ENCODE peak calls at places on chromosomes 6 and 20, in eight cellular contexts. One of them, this sample, is unnamed. For H3K9me3, the result is how much of the 10 kb centered on the place peaks cover.

GRCh38 chr20:3172933-3173581 is at the start of gene LZTS3:
- DNase-seq in fibroblast of lung: peak
- DNase-seq in psoas muscle: peak
- DNase-seq in upper lobe of right lung: peak
- DNase-seq in CD8-positive, alpha-beta T cell: peak
- DNase-seq in IMR-90: peak
- DNase-seq in cardiac muscle cell: peak
- DNase-seq in colonic mucosa: peak
- DNase-seq in this sample: peak

GRCh38 chr6:157521665-157522335 is 140.8 kb downstream of the ZDHHC14 start:
- DNase-seq in fibroblast of lung: no peak
- DNase-seq in psoas muscle: no peak
- DNase-seq in upper lobe of right lung: no peak
- DNase-seq in CD8-positive, alpha-beta T cell: no peak
- DNase-seq in IMR-90: no peak
- DNase-seq in cardiac muscle cell: peak
- DNase-seq in colonic mucosa: no peak
- DNase-seq in this sample: no peak

GRCh38 chr6:166905505-166906134 is 50.7 kb downstream of the RNASET2 start:
- DNase-seq in fibroblast of lung: no peak
- DNase-seq in psoas muscle: no peak
- DNase-seq in upper lobe of right lung: no peak
- DNase-seq in CD8-positive, alpha-beta T cell: no peak
- DNase-seq in IMR-90: no peak
- DNase-seq in cardiac muscle cell: no peak
- DNase-seq in colonic mucosa: no peak
- DNase-seq in this sample: no peak

GRCh38 chr20:1562622-1563021 is 5.1 kb upstream of the SIRPD start:
- DNase-seq in fibroblast of lung: no peak
- DNase-seq in psoas muscle: no peak
- DNase-seq in upper lobe of right lung: no peak
- DNase-seq in CD8-positive, alpha-beta T cell: no peak
- DNase-seq in IMR-90: no peak
- DNase-seq in cardiac muscle cell: no peak
- DNase-seq in colonic mucosa: no peak
- DNase-seq in this sample: no peak

GRCh38 chr6:131784561-131784960 is 23.3 kb upstream of the ENPP1 start:
- DNase-seq in fibroblast of lung: no peak
- DNase-seq in psoas muscle: no peak
- DNase-seq in upper lobe of right lung: no peak
- DNase-seq in CD8-positive, alpha-beta T cell: no peak
- DNase-seq in IMR-90: no peak
- DNase-seq in cardiac muscle cell: no peak
- DNase-seq in colonic mucosa: no peak
- DNase-seq in this sample: no peak

GRCh38 chr20:40860487-40860902 is 168.1 kb upstream of the TOP1 start:
- DNase-seq in fibroblast of lung: peak
- DNase-seq in psoas muscle: no peak
- DNase-seq in upper lobe of right lung: no peak
- DNase-seq in CD8-positive, alpha-beta T cell: no peak
- DNase-seq in IMR-90: peak
- DNase-seq in cardiac muscle cell: peak
- DNase-seq in colonic mucosa: no peak
- DNase-seq in this sample: no peak

GRCh38 chr20:49794336-49795124 is 18.1 kb upstream of the SLC9A8 start:
- DNase-seq in fibroblast of lung: no peak
- DNase-seq in psoas muscle: no peak
- DNase-seq in upper lobe of right lung: peak
- DNase-seq in CD8-positive, alpha-beta T cell: peak
- DNase-seq in IMR-90: no peak
- DNase-seq in cardiac muscle cell: peak
- DNase-seq in colonic mucosa: peak
- DNase-seq in this sample: no peak

GRCh38 chr6:121794630-121795029 is 359.2 kb downstream of the GJA1 start:
- DNase-seq in fibroblast of lung: peak
- DNase-seq in psoas muscle: no peak
- DNase-seq in upper lobe of right lung: no peak
- DNase-seq in CD8-positive, alpha-beta T cell: no peak
- DNase-seq in IMR-90: peak
- DNase-seq in cardiac muscle cell: peak
- DNase-seq in colonic mucosa: no peak
- DNase-seq in this sample: no peak

GRCh38 chr20:1949711-1950110 is 44.1 kb downstream of the PDYN start:
- DNase-seq in fibroblast of lung: no peak
- DNase-seq in psoas muscle: no peak
- DNase-seq in upper lobe of right lung: no peak
- DNase-seq in CD8-positive, alpha-beta T cell: no peak
- DNase-seq in IMR-90: no peak
- DNase-seq in cardiac muscle cell: no peak
- DNase-seq in colonic mucosa: no peak
- DNase-seq in this sample: no peak

GRCh38 chr6:82385961-82386360 is 22.3 kb downstream of the TPBG start:
- DNase-seq in fibroblast of lung: no peak
- DNase-seq in psoas muscle: no peak
- DNase-seq in upper lobe of right lung: no peak
- DNase-seq in CD8-positive, alpha-beta T cell: no peak
- DNase-seq in IMR-90: no peak
- DNase-seq in cardiac muscle cell: no peak
- DNase-seq in colonic mucosa: no peak
- DNase-seq in this sample: no peak

GRCh38 chr6:26342106-26342999 is 22.6 kb upstream of the BTN3A2 start:
- DNase-seq in fibroblast of lung: peak
- DNase-seq in psoas muscle: no peak
- DNase-seq in upper lobe of right lung: no peak
- DNase-seq in CD8-positive, alpha-beta T cell: no peak
- DNase-seq in IMR-90: peak
- DNase-seq in cardiac muscle cell: no peak
- DNase-seq in colonic mucosa: no peak
- DNase-seq in this sample: no peak

GRCh38 chr20:5654557-5654956 is 95.6 kb upstream of the SHLD1 start:
- DNase-seq in fibroblast of lung: peak
- DNase-seq in psoas muscle: no peak
- DNase-seq in upper lobe of right lung: no peak
- DNase-seq in CD8-positive, alpha-beta T cell: no peak
- DNase-seq in IMR-90: peak
- DNase-seq in cardiac muscle cell: peak
- DNase-seq in colonic mucosa: no peak
- DNase-seq in this sample: no peak

GRCh38 chr6:134425521-134426316 is 107.8 kb upstream of the SGK1 start:
- DNase-seq in fibroblast of lung: no peak
- DNase-seq in psoas muscle: no peak
- DNase-seq in upper lobe of right lung: no peak
- DNase-seq in CD8-positive, alpha-beta T cell: no peak
- DNase-seq in IMR-90: no peak
- DNase-seq in cardiac muscle cell: no peak
- DNase-seq in colonic mucosa: no peak
- DNase-seq in this sample: no peak

GRCh38 chr20:14288341-14289330 is 48.8 kb downstream of the FLRT3 start:
- DNase-seq in fibroblast of lung: peak
- DNase-seq in psoas muscle: no peak
- DNase-seq in upper lobe of right lung: no peak
- DNase-seq in CD8-positive, alpha-beta T cell: no peak
- DNase-seq in IMR-90: peak
- DNase-seq in cardiac muscle cell: no peak
- DNase-seq in colonic mucosa: no peak
- DNase-seq in this sample: no peak

GRCh38 chr6:88725111-88725711 is 238.2 kb downstream of the RNGTT start:
- DNase-seq in fibroblast of lung: peak
- DNase-seq in psoas muscle: peak
- DNase-seq in upper lobe of right lung: no peak
- DNase-seq in CD8-positive, alpha-beta T cell: no peak
- DNase-seq in IMR-90: peak
- DNase-seq in cardiac muscle cell: peak
- DNase-seq in colonic mucosa: no peak
- DNase-seq in this sample: no peak

GRCh38 chr6:166477647-166478365 is 95.1 kb upstream of the MPC1 start:
- DNase-seq in fibroblast of lung: no peak
- DNase-seq in psoas muscle: peak
- DNase-seq in upper lobe of right lung: no peak
- DNase-seq in CD8-positive, alpha-beta T cell: no peak
- DNase-seq in IMR-90: no peak
- DNase-seq in cardiac muscle cell: no peak
- DNase-seq in colonic mucosa: no peak
- DNase-seq in this sample: no peak

GRCh38 chr6:40472354-40472753 is 114.8 kb downstream of the LRFN2 start:
- DNase-seq in fibroblast of lung: no peak
- DNase-seq in psoas muscle: no peak
- DNase-seq in upper lobe of right lung: no peak
- DNase-seq in CD8-positive, alpha-beta T cell: no peak
- DNase-seq in IMR-90: no peak
- DNase-seq in cardiac muscle cell: no peak
- DNase-seq in colonic mucosa: no peak
- DNase-seq in this sample: no peak

GRCh38 chr6:33413601-33414120 is 2.8 kb downstream of the PHF1 start:
- DNase-seq in fibroblast of lung: no peak
- DNase-seq in psoas muscle: no peak
- DNase-seq in upper lobe of right lung: no peak
- DNase-seq in CD8-positive, alpha-beta T cell: no peak
- DNase-seq in IMR-90: no peak
- DNase-seq in cardiac muscle cell: no peak
- DNase-seq in colonic mucosa: no peak
- DNase-seq in this sample: no peak

GRCh38 chr6:39507331-39507998 is 185.0 kb upstream of the KCNK16 start:
- DNase-seq in fibroblast of lung: no peak
- DNase-seq in psoas muscle: no peak
- DNase-seq in upper lobe of right lung: no peak
- DNase-seq in CD8-positive, alpha-beta T cell: no peak
- DNase-seq in IMR-90: no peak
- DNase-seq in cardiac muscle cell: no peak
- DNase-seq in colonic mucosa: no peak
- DNase-seq in this sample: no peak

GRCh38 chr6:82025271-82025670 is 222.3 kb downstream of the IBTK start:
- DNase-seq in fibroblast of lung: peak
- DNase-seq in psoas muscle: no peak
- DNase-seq in upper lobe of right lung: no peak
- DNase-seq in CD8-positive, alpha-beta T cell: no peak
- DNase-seq in IMR-90: peak
- DNase-seq in cardiac muscle cell: no peak
- DNase-seq in colonic mucosa: no peak
- DNase-seq in this sample: no peak

GRCh38 chr6:131979515-131980337 is 28.6 kb upstream of the CCN2 start:
- DNase-seq in fibroblast of lung: peak
- DNase-seq in psoas muscle: no peak
- DNase-seq in upper lobe of right lung: no peak
- DNase-seq in CD8-positive, alpha-beta T cell: no peak
- DNase-seq in IMR-90: peak
- DNase-seq in cardiac muscle cell: peak
- DNase-seq in colonic mucosa: no peak
- DNase-seq in this sample: no peak

GRCh38 chr6:33960345-33961313 is 156.8 kb upstream of the MLN start:
- DNase-seq in fibroblast of lung: no peak
- DNase-seq in psoas muscle: no peak
- DNase-seq in upper lobe of right lung: peak
- DNase-seq in CD8-positive, alpha-beta T cell: no peak
- DNase-seq in IMR-90: no peak
- DNase-seq in cardiac muscle cell: no peak
- DNase-seq in colonic mucosa: no peak
- DNase-seq in this sample: no peak

GRCh38 chr6:31792741-31793140 is 2.8 kb downstream of the VARS1 start:
- DNase-seq in fibroblast of lung: peak
- DNase-seq in psoas muscle: no peak
- DNase-seq in upper lobe of right lung: no peak
- DNase-seq in CD8-positive, alpha-beta T cell: no peak
- DNase-seq in IMR-90: peak
- DNase-seq in cardiac muscle cell: peak
- DNase-seq in colonic mucosa: no peak
- DNase-seq in this sample: no peak

GRCh38 chr6:169452869-169453186 is 199.2 kb upstream of the THBS2 start:
- DNase-seq in fibroblast of lung: no peak
- DNase-seq in psoas muscle: no peak
- DNase-seq in upper lobe of right lung: no peak
- DNase-seq in CD8-positive, alpha-beta T cell: no peak
- DNase-seq in IMR-90: peak
- DNase-seq in cardiac muscle cell: no peak
- DNase-seq in colonic mucosa: no peak
- DNase-seq in this sample: no peak

GRCh38 chr6:51843470-51844390 is 243.7 kb downstream of the PKHD1 start:
- DNase-seq in fibroblast of lung: no peak
- DNase-seq in psoas muscle: no peak
- DNase-seq in upper lobe of right lung: no peak
- DNase-seq in CD8-positive, alpha-beta T cell: no peak
- DNase-seq in IMR-90: no peak
- DNase-seq in cardiac muscle cell: no peak
- DNase-seq in colonic mucosa: no peak
- DNase-seq in this sample: no peak

DNA sequence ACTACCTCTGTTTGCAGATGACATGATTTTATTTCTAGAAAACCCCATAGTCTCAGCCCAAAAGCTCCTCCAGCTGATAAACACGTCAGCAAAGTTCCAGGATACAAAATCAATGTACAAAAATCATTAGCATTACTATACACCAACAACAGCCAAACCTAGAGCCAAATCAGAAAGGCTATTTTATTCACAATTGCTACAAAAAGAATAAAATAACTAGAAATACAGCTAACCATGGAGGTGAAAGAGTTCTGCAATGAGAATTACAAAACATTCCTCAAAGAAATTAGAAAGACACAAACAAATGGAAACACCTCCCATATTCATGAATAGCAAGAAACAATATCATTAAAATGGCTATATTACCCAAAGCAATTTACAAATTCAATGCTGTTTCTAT is 65.6 kb upstream of the HTR1E start:
- DNase-seq in fibroblast of lung: no peak
- DNase-seq in psoas muscle: no peak
- DNase-seq in upper lobe of right lung: no peak
- DNase-seq in CD8-positive, alpha-beta T cell: no peak
- DNase-seq in IMR-90: no peak
- DNase-seq in cardiac muscle cell: no peak
- DNase-seq in colonic mucosa: no peak
- DNase-seq in this sample: no peak
- H3K9me3 ChIP-seq in fibroblast of lung: under half
- H3K9me3 ChIP-seq in psoas muscle: under half
- H3K9me3 ChIP-seq in upper lobe of right lung: under half
- H3K9me3 ChIP-seq in CD8-positive, alpha-beta T cell: under half
- H3K9me3 ChIP-seq in IMR-90: under half
- H3K9me3 ChIP-seq in cardiac muscle cell: under half
- H3K9me3 ChIP-seq in colonic mucosa: under half
- H3K9me3 ChIP-seq in this sample: under half

GRCh38 chr6:111609827-111610526 is 4.3 kb upstream of the TRAF3IP2 start:
- DNase-seq in fibroblast of lung: no peak
- DNase-seq in psoas muscle: no peak
- DNase-seq in upper lobe of right lung: no peak
- DNase-seq in CD8-positive, alpha-beta T cell: no peak
- DNase-seq in IMR-90: no peak
- DNase-seq in cardiac muscle cell: no peak
- DNase-seq in colonic mucosa: no peak
- DNase-seq in this sample: no peak
- H3K27ac ChIP-seq in fibroblast of lung: no peak
- H3K27ac ChIP-seq in psoas muscle: no peak
- H3K27ac ChIP-seq in upper lobe of right lung: no peak
- H3K27ac ChIP-seq in CD8-positive, alpha-beta T cell: no peak
- H3K27ac ChIP-seq in IMR-90: no peak
- H3K27ac ChIP-seq in cardiac muscle cell: no peak
- H3K27ac ChIP-seq in colonic mucosa: peak
- H3K27ac ChIP-seq in this sample: no peak

GRCh38 chr6:2854394-2854982 is 12.8 kb upstream of the SERPINB1 start:
- DNase-seq in fibroblast of lung: no peak
- DNase-seq in psoas muscle: no peak
- DNase-seq in upper lobe of right lung: no peak
- DNase-seq in CD8-positive, alpha-beta T cell: no peak
- DNase-seq in IMR-90: peak
- DNase-seq in cardiac muscle cell: peak
- DNase-seq in colonic mucosa: no peak
- DNase-seq in this sample: no peak
- TF ChIP-seq CTCF in fibroblast of lung: peak
- TF ChIP-seq CTCF in psoas muscle: no peak
- TF ChIP-seq CTCF in upper lobe of right lung: peak
- TF ChIP-seq CTCF in CD8-positive, alpha-beta T cell: peak
- TF ChIP-seq CTCF in IMR-90: no peak
- TF ChIP-seq CTCF in cardiac muscle cell: peak
- TF ChIP-seq CTCF in colonic mucosa: no peak
- TF ChIP-seq CTCF in this sample: no peak

GRCh38 chr20:7003598-7003997 is 236.1 kb downstream of the BMP2 start:
- DNase-seq in fibroblast of lung: peak
- DNase-seq in psoas muscle: no peak
- DNase-seq in upper lobe of right lung: no peak
- DNase-seq in CD8-positive, alpha-beta T cell: no peak
- DNase-seq in IMR-90: no peak
- DNase-seq in cardiac muscle cell: peak
- DNase-seq in colonic mucosa: no peak
- DNase-seq in this sample: no peak
- H3K9me3 ChIP-seq in fibroblast of lung: under half
- H3K9me3 ChIP-seq in psoas muscle: under half
- H3K9me3 ChIP-seq in upper lobe of right lung: under half
- H3K9me3 ChIP-seq in CD8-positive, alpha-beta T cell: under half
- H3K9me3 ChIP-seq in IMR-90: under half
- H3K9me3 ChIP-seq in cardiac muscle cell: under half
- H3K9me3 ChIP-seq in colonic mucosa: under half
- H3K9me3 ChIP-seq in this sample: under half

This sample was measured in CD4-positive, alpha-beta T cell.